ENCODE peak calls at places on chromosomes 1 and 21, in four cellular contexts. One of them, this sample, is unnamed. For H3K9me3 and H3K4me1, the result is how much of the 10 kb centered on the place peaks cover.

GRCh38 chr21:42454221-42454570 is 41.8 kb downstream of the RSPH1 start:
- DNase-seq in fibroblast of lung: no peak
- DNase-seq in SJSA1: no peak
- DNase-seq in left lung: no peak
- DNase-seq in this sample: no peak

GRCh38 chr1:235207202-235207565 is 46.1 kb upstream of the RBM34 start:
- DNase-seq in SJSA1: no peak
- DNase-seq in left lung: no peak
- DNase-seq in fibroblast of lung: no peak
- DNase-seq in this sample: peak

GRCh38 chr21:15204140-15204774 is 139.5 kb upstream of the NRIP1 start:
- DNase-seq in left lung: no peak
- DNase-seq in SJSA1: no peak
- DNase-seq in fibroblast of lung: no peak
- DNase-seq in this sample: no peak

GRCh38 chr1:87795615-87796337 is 467.1 kb downstream of the LMO4 start:
- DNase-seq in SJSA1: no peak
- DNase-seq in fibroblast of lung: no peak
- DNase-seq in left lung: no peak
- DNase-seq in this sample: no peak

GRCh38 chr1:57357462-57357861 is 66.4 kb downstream of the DAB1 start:
- DNase-seq in left lung: no peak
- DNase-seq in SJSA1: no peak
- DNase-seq in fibroblast of lung: no peak
- DNase-seq in this sample: no peak

GRCh38 chr21:38261851-38262250 is 5.1 kb downstream of the KCNJ15 start:
- DNase-seq in SJSA1: no peak
- DNase-seq in left lung: no peak
- DNase-seq in fibroblast of lung: peak
- DNase-seq in this sample: no peak

GRCh38 chr1:41802532-41803501 is 115.9 kb downstream of the HIVEP3 start:
- DNase-seq in SJSA1: no peak
- DNase-seq in fibroblast of lung: no peak
- DNase-seq in left lung: peak
- DNase-seq in this sample: no peak

GRCh38 chr1:8711161-8711560 is 106.3 kb downstream of the RERE start:
- DNase-seq in fibroblast of lung: no peak
- DNase-seq in SJSA1: no peak
- DNase-seq in left lung: no peak
- DNase-seq in this sample: peak

GRCh38 chr21:30434033-30434631 is 4.1 kb downstream of the KRTAP13-4 start:
- DNase-seq in fibroblast of lung: peak
- DNase-seq in left lung: no peak
- DNase-seq in SJSA1: no peak
- DNase-seq in this sample: peak

GRCh38 chr1:86913399-86913895 is 479 bp downstream of the SELENOF start:
- DNase-seq in SJSA1: no peak
- DNase-seq in left lung: no peak
- DNase-seq in fibroblast of lung: no peak
- DNase-seq in this sample: peak

GRCh38 chr21:32888971-32889370 is 117.4 kb upstream of the PAXBP1 start:
- DNase-seq in fibroblast of lung: no peak
- DNase-seq in left lung: no peak
- DNase-seq in SJSA1: no peak
- DNase-seq in this sample: peak

GRCh38 chr1:116873680-116874271 is 35.9 kb upstream of the PTGFRN start:
- DNase-seq in SJSA1: no peak
- DNase-seq in fibroblast of lung: no peak
- DNase-seq in left lung: no peak
- DNase-seq in this sample: peak

GRCh38 chr1:102434421-102434820 is 437.7 kb upstream of the OLFM3 start:
- DNase-seq in fibroblast of lung: no peak
- DNase-seq in SJSA1: no peak
- DNase-seq in left lung: no peak
- DNase-seq in this sample: peak

GRCh38 chr1:39671793-39672550 is at the start of gene NT5C1A:
- DNase-seq in left lung: peak
- DNase-seq in SJSA1: no peak
- DNase-seq in fibroblast of lung: no peak
- DNase-seq in this sample: peak

GRCh38 chr1:41557751-41558455 is 73.4 kb upstream of the EDN2 start:
- DNase-seq in fibroblast of lung: no peak
- DNase-seq in left lung: no peak
- DNase-seq in SJSA1: peak
- DNase-seq in this sample: no peak

GRCh38 chr1:163747261-163747660 is 425.5 kb downstream of the NUF2 start:
- DNase-seq in fibroblast of lung: no peak
- DNase-seq in left lung: no peak
- DNase-seq in SJSA1: no peak
- DNase-seq in this sample: no peak

GRCh38 chr1:38586993-38587646 is 272.5 kb downstream of the RRAGC start:
- DNase-seq in SJSA1: peak
- DNase-seq in fibroblast of lung: peak
- DNase-seq in left lung: peak
- DNase-seq in this sample: peak

GRCh38 chr1:24507423-24507804 is 4.8 kb downstream of the RCAN3 start:
- DNase-seq in fibroblast of lung: no peak
- DNase-seq in SJSA1: no peak
- DNase-seq in left lung: no peak
- DNase-seq in this sample: no peak

GRCh38 chr1:115117303-115117702 is 28.0 kb upstream of the TSPAN2 start:
- DNase-seq in SJSA1: no peak
- DNase-seq in left lung: no peak
- DNase-seq in fibroblast of lung: no peak
- DNase-seq in this sample: no peak

GRCh38 chr1:8941906-8942305 is 3.8 kb upstream of the CA6 start:
- DNase-seq in fibroblast of lung: peak
- DNase-seq in left lung: no peak
- DNase-seq in SJSA1: peak
- DNase-seq in this sample: peak

DNA sequence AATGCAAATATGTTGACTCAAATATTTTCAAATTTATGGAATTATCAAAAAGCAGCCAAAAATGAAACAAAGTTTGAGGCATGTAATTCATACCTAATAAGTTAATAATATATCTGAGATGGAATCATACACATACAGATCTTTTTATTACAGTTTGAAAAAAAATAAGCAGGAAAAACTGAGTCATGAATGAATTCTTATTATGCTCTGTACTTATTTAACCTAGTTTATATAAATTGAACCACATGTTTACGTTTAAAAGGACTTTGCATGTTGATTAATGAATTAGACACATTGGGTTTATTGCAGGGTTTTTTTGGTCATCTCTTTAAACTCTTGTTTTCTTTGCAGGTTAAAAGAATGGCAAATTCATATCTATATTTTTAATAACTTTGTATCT is 40.9 kb downstream of the CMPK1 start:
- DNase-seq in left lung: no peak
- DNase-seq in fibroblast of lung: peak
- DNase-seq in SJSA1: no peak
- DNase-seq in this sample: no peak
- H3K4me3 ChIP-seq in left lung: no peak
- H3K4me3 ChIP-seq in fibroblast of lung: no peak
- H3K4me3 ChIP-seq in SJSA1: no peak
- H3K4me3 ChIP-seq in this sample: no peak

DNA sequence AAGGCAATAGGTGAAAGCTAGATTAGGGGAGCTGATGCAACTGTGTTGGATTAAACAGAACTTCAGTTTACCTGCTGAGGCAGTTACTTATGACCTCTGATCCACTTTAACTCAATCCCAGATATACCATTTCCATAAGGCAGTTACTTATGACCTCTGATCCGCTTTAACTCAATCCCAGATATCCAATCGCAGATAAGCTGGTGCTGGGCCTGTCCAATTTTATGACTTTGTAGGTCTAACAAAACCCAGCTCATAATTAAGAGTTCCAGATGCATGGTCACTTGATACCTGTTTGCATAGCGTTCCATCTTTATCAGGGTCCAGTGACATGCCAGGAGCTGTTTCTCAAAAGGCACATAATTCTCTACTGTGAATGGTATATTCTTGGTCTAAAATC is 396.0 kb downstream of the AGBL4 start:
- DNase-seq in SJSA1: no peak
- DNase-seq in left lung: no peak
- DNase-seq in fibroblast of lung: no peak
- DNase-seq in this sample: no peak
- H3K9me3 ChIP-seq in SJSA1: under half
- H3K9me3 ChIP-seq in left lung: under half
- H3K9me3 ChIP-seq in fibroblast of lung: under half
- H3K9me3 ChIP-seq in this sample: under half

DNA sequence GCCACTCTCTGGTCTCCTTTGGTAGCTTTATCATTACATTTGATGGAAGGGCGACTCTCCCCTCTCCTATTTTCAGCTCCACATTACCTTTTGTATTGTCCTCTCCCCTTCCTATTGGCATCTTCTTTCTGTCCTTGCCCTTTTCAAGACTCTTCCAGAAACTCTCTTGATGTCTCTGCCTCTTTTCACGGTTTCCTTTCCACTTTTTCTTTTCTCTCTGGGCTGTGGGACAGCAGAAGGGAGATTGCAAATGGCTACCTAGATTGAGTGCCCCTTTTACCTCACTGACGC is 17.5 kb downstream of the IER5 start:
- DNase-seq in fibroblast of lung: no peak
- DNase-seq in left lung: no peak
- DNase-seq in SJSA1: no peak
- DNase-seq in this sample: no peak
- H3K4me1 ChIP-seq in fibroblast of lung: under half
- H3K4me1 ChIP-seq in left lung: half or more
- H3K4me1 ChIP-seq in SJSA1: under half
- H3K4me1 ChIP-seq in this sample: under half

GRCh38 chr1:227921461-227922185 is 26.1 kb downstream of the WNT9A start:
- DNase-seq in SJSA1: no peak
- DNase-seq in left lung: no peak
- DNase-seq in fibroblast of lung: no peak
- DNase-seq in this sample: no peak
- H3K4me3 ChIP-seq in SJSA1: no peak
- H3K4me3 ChIP-seq in left lung: no peak
- H3K4me3 ChIP-seq in fibroblast of lung: no peak
- H3K4me3 ChIP-seq in this sample: no peak

GRCh38 chr1:82565546-82565945 is 764.8 kb downstream of the ADGRL2 start:
- DNase-seq in left lung: no peak
- DNase-seq in fibroblast of lung: peak
- DNase-seq in SJSA1: no peak
- DNase-seq in this sample: no peak
- H3K9me3 ChIP-seq in left lung: under half
- H3K9me3 ChIP-seq in fibroblast of lung: under half
- H3K9me3 ChIP-seq in SJSA1: under half
- H3K9me3 ChIP-seq in this sample: under half

GRCh38 chr1:90807329-90807728 is 90.2 kb upstream of the BARHL2 start:
- DNase-seq in left lung: no peak
- DNase-seq in fibroblast of lung: no peak
- DNase-seq in SJSA1: no peak
- DNase-seq in this sample: no peak
- H3K4me1 ChIP-seq in left lung: under half
- H3K4me1 ChIP-seq in fibroblast of lung: under half
- H3K4me1 ChIP-seq in SJSA1: under half
- H3K4me1 ChIP-seq in this sample: under half

GRCh38 chr1:153794671-153795324 is 19.6 kb downstream of the SLC27A3 start:
- DNase-seq in fibroblast of lung: no peak
- DNase-seq in SJSA1: no peak
- DNase-seq in left lung: no peak
- DNase-seq in this sample: no peak
- H3K4me3 ChIP-seq in fibroblast of lung: no peak
- H3K4me3 ChIP-seq in SJSA1: no peak
- H3K4me3 ChIP-seq in left lung: no peak
- H3K4me3 ChIP-seq in this sample: no peak

GRCh38 chr1:84181350-84182005 is 37.4 kb downstream of the PRKACB start:
- DNase-seq in SJSA1: no peak
- DNase-seq in left lung: no peak
- DNase-seq in fibroblast of lung: no peak
- DNase-seq in this sample: no peak
- H3K9me3 ChIP-seq in SJSA1: under half
- H3K9me3 ChIP-seq in left lung: under half
- H3K9me3 ChIP-seq in fibroblast of lung: under half
- H3K9me3 ChIP-seq in this sample: under half

GRCh38 chr21:41325138-41325537 is 8.5 kb downstream of the FAM3B start:
- DNase-seq in left lung: no peak
- DNase-seq in SJSA1: no peak
- DNase-seq in fibroblast of lung: no peak
- DNase-seq in this sample: no peak

GRCh38 chr21:41319273-41319672 is 2.7 kb downstream of the FAM3B start:
- DNase-seq in SJSA1: no peak
- DNase-seq in fibroblast of lung: no peak
- DNase-seq in left lung: no peak
- DNase-seq in this sample: no peak

GRCh38 chr21:41321211-41321907 is 4.8 kb downstream of the FAM3B start:
- DNase-seq in fibroblast of lung: no peak
- DNase-seq in SJSA1: no peak
- DNase-seq in left lung: no peak
- DNase-seq in this sample: no peak

GRCh38 chr21:41321908-41322495 is 5.4 kb downstream of the FAM3B start:
- DNase-seq in SJSA1: no peak
- DNase-seq in fibroblast of lung: no peak
- DNase-seq in left lung: no peak
- DNase-seq in this sample: no peak

DNA sequence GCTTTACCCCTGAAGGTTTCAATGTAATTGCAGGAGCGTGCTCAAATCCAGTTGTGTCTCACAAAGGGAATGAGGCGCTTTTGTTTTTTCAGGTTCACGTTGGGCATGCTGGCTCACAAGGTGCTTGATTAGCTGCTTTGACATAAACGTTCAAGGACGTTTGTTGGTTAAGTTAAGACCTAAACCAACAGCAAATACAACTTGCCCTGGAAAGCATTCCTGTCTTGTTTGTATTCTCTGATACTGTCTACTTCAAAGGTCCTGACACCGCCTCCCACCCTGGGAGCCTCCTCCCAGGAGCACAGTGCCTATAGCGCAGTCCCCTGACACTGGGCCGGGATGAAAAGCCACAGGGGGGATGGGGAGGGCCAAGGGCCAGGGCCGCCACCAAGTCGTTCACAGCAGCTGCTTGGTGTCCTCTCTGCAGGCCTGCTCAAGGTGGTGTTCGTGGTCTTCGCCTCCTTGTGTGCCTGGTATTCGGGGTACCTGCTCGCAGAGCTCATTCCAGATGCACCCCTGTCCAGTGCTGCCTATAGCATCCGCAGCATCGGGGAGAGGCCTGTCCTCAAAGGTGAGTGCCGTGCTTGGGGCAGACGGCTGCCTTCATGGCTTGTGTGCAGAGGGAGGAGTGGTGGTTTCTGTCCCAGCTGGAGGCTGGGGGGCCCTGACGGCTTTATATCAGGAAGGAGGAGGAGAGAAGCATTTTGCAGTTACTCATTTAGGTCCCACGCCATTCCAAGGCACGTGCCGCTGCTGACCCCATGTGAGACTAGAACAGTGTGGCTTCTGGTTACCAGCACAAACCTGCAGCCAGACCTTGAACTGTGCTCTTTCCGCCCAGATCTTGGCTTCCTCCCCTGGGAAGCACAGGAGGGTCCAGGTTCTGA is 6.1 kb downstream of the FAM3B start:
- DNase-seq in SJSA1: no peak
- DNase-seq in fibroblast of lung: no peak
- DNase-seq in left lung: no peak
- DNase-seq in this sample: no peak
- H3K4me1 ChIP-seq in SJSA1: under half
- H3K4me1 ChIP-seq in fibroblast of lung: under half
- H3K4me1 ChIP-seq in left lung: under half
- H3K4me1 ChIP-seq in this sample: under half